ENCODE peak calls at places on chromosomes 2 and 18, in seven cellular contexts. L, N, P, O, A, F and Z are unnamed samples. For H3K36me3, the result is how much of the 10 kb centered on the place peaks cover.

GRCh38 chr2:206457188-206457634 is 13.9 kb downstream of the ADAM23 start:
- DNase-seq in F (peak), A (no peak), P (no peak), N (no peak), L (no peak), O (no peak), Z (no peak)

GRCh38 chr18:58552057-58552461 is 76.8 kb downstream of the ALPK2 start:
- DNase-seq in A (no peak), P (no peak), O (no peak), F (peak), L (no peak), N (no peak), Z (no peak)

GRCh38 chr2:19673213-19673791 is 228.5 kb downstream of the TTC32 start:
- DNase-seq in F (no peak), L (peak), O (no peak), N (no peak), P (no peak), A (no peak), Z (no peak)

GRCh38 chr2:68770271-68771111 is 35.9 kb downstream of the ARHGAP25 start:
- DNase-seq in L (no peak), A (no peak), P (no peak), N (no peak), O (no peak), F (no peak), Z (no peak)

GRCh38 chr2:73938761-73939352 is 12.2 kb downstream of the DGUOK start:
- DNase-seq in O (no peak), P (no peak), N (no peak), F (no peak), A (no peak), L (peak), Z (no peak)

GRCh38 chr2:124874226-124874625 is 849.1 kb downstream of the CNTNAP5 start:
- DNase-seq in F (no peak), L (no peak), O (no peak), A (no peak), N (no peak), P (no peak), Z (no peak)

GRCh38 chr2:11749646-11750349 is 3.4 kb downstream of the LPIN1 start:
- DNase-seq in F (peak), L (peak), A (peak), O (no peak), N (no peak), P (no peak), Z (peak)

GRCh38 chr18:66136039-66136438 is 385.2 kb downstream of the CDH7 start:
- DNase-seq in A (no peak), P (no peak), L (no peak), N (peak), F (no peak), O (no peak), Z (no peak)

GRCh38 chr2:227849906-227850305 is 21.5 kb upstream of the DAW1 start:
- DNase-seq in O (no peak), P (no peak), L (no peak), F (no peak), A (no peak), N (no peak), Z (no peak)

GRCh38 chr2:166013878-166014277 is 60.3 kb upstream of the TTC21B start:
- DNase-seq in O (no peak), F (no peak), A (no peak), L (no peak), N (peak), P (no peak), Z (no peak)

GRCh38 chr2:222707689-222708273 is 36.3 kb downstream of the MOGAT1 start:
- DNase-seq in N (no peak), P (no peak), F (no peak), A (no peak), L (no peak), O (no peak), Z (no peak)

GRCh38 chr2:232325324-232326273 is 53.0 kb upstream of the ALPP start:
- DNase-seq in P (peak), N (peak), A (peak), F (no peak), L (peak), O (no peak), Z (peak)

GRCh38 chr2:237731663-237732062 is 66.9 kb upstream of the RBM44 start:
- DNase-seq in A (no peak), N (no peak), O (peak), L (peak), F (no peak), P (peak), Z (no peak)

GRCh38 chr2:70160545-70160944 is 30.3 kb downstream of the C2orf42 start:
- DNase-seq in L (no peak), P (no peak), F (peak), N (no peak), O (no peak), A (no peak), Z (no peak)

GRCh38 chr2:217332866-217333265 is 473.0 kb upstream of the TNP1 start:
- DNase-seq in L (no peak), N (no peak), F (no peak), P (no peak), A (no peak), O (no peak), Z (no peak)

GRCh38 chr2:39013871-39014270 is 107.0 kb downstream of the SOS1 start:
- DNase-seq in P (no peak), F (no peak), L (no peak), N (no peak), O (no peak), A (no peak), Z (no peak)

GRCh38 chr18:23141022-23141999 is 6.0 kb downstream of the CABLES1 start:
- DNase-seq in F (no peak), L (peak), N (no peak), A (peak), O (no peak), P (no peak), Z (no peak)

GRCh38 chr2:230903251-230904150 is 21.5 kb downstream of the GPR55 start:
- DNase-seq in O (no peak), P (peak), F (no peak), L (no peak), A (peak), N (no peak), Z (peak)

GRCh38 chr2:16630463-16630862 is 35.2 kb downstream of the CYRIA start:
- DNase-seq in O (no peak), A (no peak), L (no peak), N (no peak), F (no peak), P (no peak), Z (no peak)

GRCh38 chr2:159612255-159612901 is 4.0 kb downstream of the BAZ2B start:
- DNase-seq in N (peak), O (no peak), F (no peak), L (peak), A (no peak), P (no peak), Z (no peak)

GRCh38 chr2:150042844-150043503 is 444.5 kb downstream of the RND3 start:
- DNase-seq in F (no peak), P (no peak), O (no peak), N (no peak), L (no peak), A (no peak), Z (no peak)

GRCh38 chr2:234257859-234258561 is 207.5 kb downstream of the SPP2 start:
- DNase-seq in P (no peak), L (peak), A (peak), N (peak), O (peak), F (no peak), Z (peak)

GRCh38 chr2:176158306-176158643 is 1.2 kb downstream of the HOXD3 start:
- DNase-seq in F (no peak), N (peak), O (no peak), P (no peak), L (no peak), A (no peak), Z (no peak)

GRCh38 chr2:74457129-74457548 is 1.1 kb upstream of the WBP1 start:
- DNase-seq in L (no peak), F (no peak), P (no peak), A (no peak), N (no peak), O (no peak), Z (no peak)

GRCh38 chr2:151261977-151262291 is 271 bp upstream of the RBM43 start:
- DNase-seq in F (no peak), P (no peak), N (no peak), L (no peak), O (no peak), A (no peak), Z (no peak)

DNA sequence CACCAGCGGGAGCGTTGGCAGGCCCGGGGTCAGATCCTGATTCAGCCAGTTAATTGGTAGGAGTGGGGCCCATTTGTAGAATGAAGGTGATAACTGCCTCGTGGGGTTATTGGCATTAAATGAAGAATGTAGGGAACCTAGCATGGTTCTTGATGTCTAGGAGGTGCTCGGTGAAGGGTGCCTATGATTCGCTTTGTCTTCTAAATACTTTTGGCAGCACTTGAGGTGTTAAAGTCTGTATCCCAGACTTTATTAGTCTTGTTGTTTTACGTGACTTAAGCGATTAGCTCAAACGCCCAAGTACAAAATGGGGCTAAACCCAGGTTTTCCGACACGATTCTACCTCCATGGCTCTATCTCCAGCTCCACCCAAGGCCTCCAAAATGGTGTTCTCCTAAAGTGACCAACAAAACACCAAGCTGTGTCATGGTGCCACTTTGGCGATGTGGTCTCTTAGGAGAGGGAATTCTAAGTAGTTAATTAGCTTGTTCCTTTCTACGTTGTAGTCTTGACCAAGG is 980 bp upstream of the PPP4R1 start:
- DNase-seq in A (no peak), O (no peak), L (no peak), N (no peak), P (no peak), F (no peak), Z (no peak)
- H3K27ac ChIP-seq in A (peak), O (peak), L (peak), N (peak), P (peak), F (peak), Z (peak)

GRCh38 chr18:21454725-21455124 is 145.8 kb downstream of the ESCO1 start:
- DNase-seq in P (no peak), F (no peak), L (no peak), O (no peak), N (peak), A (no peak), Z (no peak)
- H3K36me3 ChIP-seq in P (under half), F (under half), L (under half), O (under half), N (under half), A (under half), Z (under half)

GRCh38 chr2:241091734-241092445 is 10.2 kb downstream of the MTERF4 start:
- DNase-seq in L (no peak), O (no peak), N (no peak), A (no peak), P (no peak), F (no peak), Z (no peak)
- TF ChIP-seq POLR2AphosphoS5 in L (no peak), O (no peak), N (no peak), A (no peak), P (no peak), F (no peak), Z (peak)

GRCh38 chr2:65620026-65620425 is 187.6 kb upstream of the SPRED2 start:
- DNase-seq in L (no peak), O (no peak), F (no peak), A (no peak), P (no peak), N (no peak), Z (no peak)
- H3K27ac ChIP-seq in L (no peak), O (no peak), F (no peak), A (no peak), P (no peak), N (no peak), Z (no peak)

GRCh38 chr2:199933466-199933865 is 21.8 kb downstream of the TYW5 start:
- DNase-seq in N (no peak), F (no peak), L (no peak), A (no peak), O (no peak), P (no peak), Z (no peak)

GRCh38 chr2:199932312-199932855 is 21.3 kb downstream of the C2orf69 start:
- DNase-seq in O (no peak), A (no peak), L (no peak), P (no peak), N (no peak), F (no peak), Z (no peak)

GRCh38 chr2:199928626-199929025 is 17.5 kb downstream of the C2orf69 start:
- DNase-seq in O (no peak), N (no peak), L (no peak), A (no peak), P (no peak), F (no peak), Z (no peak)

GRCh38 chr2:199928226-199928625 is 17.1 kb downstream of the C2orf69 start:
- DNase-seq in O (no peak), A (no peak), P (no peak), N (no peak), L (no peak), F (no peak), Z (no peak)

DNA sequence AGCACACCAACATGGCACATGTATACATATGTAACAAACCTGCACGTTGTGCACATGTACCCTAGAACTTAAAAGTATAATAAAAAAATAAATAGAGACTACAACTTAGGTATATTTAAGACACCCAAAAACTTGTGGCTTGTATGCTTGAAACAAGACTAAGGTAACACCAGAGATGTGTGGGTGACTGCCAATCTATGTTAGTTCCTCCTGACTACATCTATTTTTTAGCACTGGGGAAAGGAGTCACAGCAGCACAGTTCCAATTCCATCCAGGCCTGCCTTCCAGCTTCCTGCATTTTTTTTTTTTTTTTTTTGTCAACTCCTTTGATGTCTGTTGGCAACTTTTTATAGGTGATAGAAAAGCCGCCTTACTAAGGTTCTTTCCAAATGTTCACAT is 18.2 kb downstream of the C2orf69 start:
- DNase-seq in A (no peak), F (no peak), O (no peak), P (no peak), N (peak), L (no peak), Z (no peak)
- H3K36me3 ChIP-seq in A (under half), F (under half), O (under half), P (under half), N (under half), L (half or more), Z (under half)